ENCODE peak calls at places on chromosomes 5 and 9, in four cellular contexts. F is fibroblast of lung, Y is OCI-LY7, I is astrocyte of the spinal cord. K is an unnamed sample.

GRCh38 chr9:9625248-9625647 is 987.6 kb downstream of the PTPRD start:
- DNase-seq in F (no peak), Y (no peak), I (no peak), K (no peak)

GRCh38 chr5:153767221-153768218 is 271.2 kb downstream of the FAM114A2 start:
- DNase-seq in F (no peak), I (no peak), Y (no peak), K (no peak)

GRCh38 chr9:117290809-117291208 is 124.0 kb downstream of the ASTN2 start:
- DNase-seq in Y (no peak), I (no peak), F (no peak), K (no peak)

GRCh38 chr5:124310453-124310852 is 436.0 kb downstream of the ZNF608 start:
- DNase-seq in I (no peak), Y (no peak), F (peak; percentile 58), K (no peak)

GRCh38 chr5:139340051-139340450 is 1.6 kb upstream of the PAIP2 start:
- DNase-seq in Y (no peak), F (no peak), I (no peak), K (no peak)

GRCh38 chr5:119743927-119744326 is 114.6 kb downstream of the FAM170A start:
- DNase-seq in F (peak; percentile 46), I (no peak), Y (peak; percentile 50), K (no peak)

GRCh38 chr9:134930404-134930803 is 12.7 kb upstream of the FCN1 start:
- DNase-seq in I (no peak), F (no peak), Y (peak; percentile 98), K (no peak)

GRCh38 chr9:118038713-118039112 is 334.5 kb downstream of the TLR4 start:
- DNase-seq in F (no peak), I (no peak), Y (no peak), K (no peak)

GRCh38 chr9:8766096-8766495 is 966.5 kb upstream of the DMAC1 start:
- DNase-seq in I (no peak), F (no peak), Y (no peak), K (no peak)

GRCh38 chr9:69835412-69836080 is 14.9 kb downstream of the CFAP95 start:
- DNase-seq in Y (no peak), I (no peak), F (no peak), K (no peak)

GRCh38 chr5:18805376-18805775 is 1171.1 kb downstream of the TAF11L14 start:
- DNase-seq in F (no peak), Y (no peak), I (no peak), K (no peak)

GRCh38 chr9:106992186-106992585 is 129.2 kb downstream of the ZNF462 start:
- DNase-seq in I (no peak), Y (no peak), F (no peak), K (no peak)

GRCh38 chr5:149707097-149707496 is 23.0 kb upstream of the PPARGC1B start:
- DNase-seq in F (no peak), I (no peak), Y (no peak), K (no peak)

GRCh38 chr9:127574089-127574921 is 37.8 kb upstream of the STXBP1 start:
- DNase-seq in F (no peak), I (peak; percentile 53), Y (no peak), K (no peak)
- H3K4me3 ChIP-seq in F (no peak overlapping the region), I (no peak overlapping the region), Y (no peak overlapping the region), K (no peak overlapping the region)

GRCh38 chr9:87596862-87597261 is 99.2 kb downstream of the DAPK1 start:
- DNase-seq in I (peak; percentile 32), F (peak; percentile 55), Y (no peak), K (no peak)

GRCh38 chr9:87595605-87596004 is 97.9 kb downstream of the DAPK1 start:
- DNase-seq in Y (no peak), I (no peak), F (no peak), K (no peak)

GRCh38 chr9:87594218-87594617 is 96.6 kb downstream of the DAPK1 start:
- DNase-seq in F (peak; percentile 39), I (peak; percentile 48), Y (no peak), K (no peak)

GRCh38 chr9:87592554-87593394 is 95.1 kb downstream of the DAPK1 start:
- DNase-seq in Y (no peak), I (peak; percentile 72), F (peak; percentile 69), K (no peak)

GRCh38 chr9:87594662-87595061 is 97.0 kb downstream of the DAPK1 start:
- DNase-seq in F (no peak), Y (no peak), I (no peak), K (no peak)
- TF ChIP-seq CTCF in F (no peak), Y (no peak), I (no peak), K (no peak)

DNA sequence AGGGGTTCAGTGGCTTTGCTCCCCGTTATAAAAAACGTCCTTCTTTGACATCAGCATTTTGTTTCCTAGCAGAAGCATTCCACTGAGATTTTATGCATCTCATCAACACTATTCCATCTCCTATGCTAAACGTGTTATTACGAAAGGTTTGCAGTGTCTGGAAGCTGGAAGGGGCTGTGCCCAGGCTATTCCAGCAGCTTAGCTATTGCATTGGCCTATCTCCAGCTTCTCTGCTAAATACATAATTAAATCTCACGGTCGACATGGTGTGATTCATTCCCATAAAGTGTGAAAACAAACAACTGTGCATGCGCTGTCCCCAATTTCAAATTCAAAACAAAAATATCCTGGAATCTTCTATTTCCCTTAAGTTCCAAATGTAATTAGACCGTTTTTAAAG is 212.5 kb upstream of the RORB start:
- DNase-seq in I (no peak), Y (no peak), F (no peak), K (no peak)
- H3K4me3 ChIP-seq in I (no peak overlapping the region), Y (no peak overlapping the region), F (no peak overlapping the region), K (no peak overlapping the region)

GRCh38 chr9:14347408-14348224 is 33.7 kb upstream of the NFIB start:
- DNase-seq in F (peak; percentile 50), Y (no peak), I (peak; percentile 50), K (no peak)
- TF ChIP-seq CTCF in F (peak; percentile 12), Y (no peak), I (peak; percentile 24), K (no peak)

K was measured in AG04449.